ENCODE peak calls at places on chromosomes 16 and 17, in nine cellular contexts. D is testis; W is CD8-positive, alpha-beta memory T cell; I is fibroblast of villous mesenchyme; G is brain microvascular endothelial cell; J is AG04449; C is choroid plexus epithelial cell; E is transverse colon; L is upper lobe of right lung. T is an unnamed sample.

GRCh38 chr17:42266918-42267766 is 9.0 kb downstream of the STAT5B start:
- DNase-seq in I (peak; percentile 99), C (peak; percentile 96), D (no peak), L (no peak), W (peak; percentile 87), J (peak; percentile 46), E (no peak), G (peak; percentile 91), T (peak; percentile 89)

GRCh38 chr16:53404959-53405358 is 29.3 kb upstream of the RBL2 start:
- DNase-seq in D (no peak), G (no peak), L (no peak), E (no peak), I (no peak), W (no peak), J (no peak), C (peak; percentile 29), T (peak; percentile 44)

GRCh38 chr17:33949100-33949499 is 306.0 kb upstream of the CCL2 start:
- DNase-seq in L (no peak), D (no peak), W (no peak), C (no peak), J (no peak), G (no peak), E (no peak), I (no peak), T (no peak)

GRCh38 chr17:46832945-46833839 is 14.7 kb upstream of the WNT3 start:
- DNase-seq in I (no peak), E (no peak), G (peak; percentile 54), C (peak; percentile 65), J (no peak), L (no peak), D (peak; percentile 51), W (no peak), T (peak; percentile 40)

GRCh38 chr16:23914935-23915549 is 79.3 kb downstream of the PRKCB start:
- DNase-seq in J (no peak), I (no peak), D (no peak), L (no peak), C (no peak), E (no peak), W (no peak), G (no peak), T (no peak)

GRCh38 chr16:68590201-68590994 is 51.3 kb downstream of the ZFP90 start:
- DNase-seq in E (peak; percentile 66), C (peak; percentile 75), G (peak; percentile 42), I (peak; percentile 50), D (peak; percentile 81), J (no peak), W (peak; percentile 59), L (peak; percentile 88), T (peak; percentile 53)

GRCh38 chr17:78486946-78487680 is 90.1 kb downstream of the DNAH17 start:
- DNase-seq in W (no peak), G (no peak), C (no peak), L (no peak), D (no peak), I (no peak), E (no peak), J (no peak), T (no peak)

GRCh38 chr16:49281843-49282642 is 405 bp upstream of the CBLN1 start:
- DNase-seq in L (peak; percentile 94), C (peak; percentile 19), G (peak; percentile 2), E (peak; percentile 91), I (peak; percentile 11), D (peak; percentile 92), J (no peak), W (no peak), T (peak; percentile 49)

GRCh38 chr16:67372664-67373063 is 20.6 kb downstream of the TPPP3 start:
- DNase-seq in G (no peak), E (no peak), L (no peak), W (no peak), I (peak; percentile 41), J (no peak), C (peak; percentile 62), D (no peak), T (peak; percentile 66)

GRCh38 chr16:78809535-78809934 is 710.1 kb downstream of the WWOX start:
- DNase-seq in C (no peak), D (no peak), G (no peak), W (no peak), E (no peak), I (no peak), L (no peak), J (no peak), T (no peak)

GRCh38 chr17:56320443-56320842 is 167.2 kb downstream of the ANKFN1 start:
- DNase-seq in D (no peak), W (no peak), E (no peak), G (no peak), J (no peak), I (no peak), C (no peak), L (no peak), T (no peak)

GRCh38 chr16:21158208-21159110 is at the start of gene LDAF1:
- DNase-seq in I (peak; percentile 78), L (peak; percentile 94), W (peak; percentile 79), E (peak; percentile 91), G (peak; percentile 48), D (peak; percentile 91), C (peak; percentile 74), J (no peak), T (peak; percentile 94)

DNA sequence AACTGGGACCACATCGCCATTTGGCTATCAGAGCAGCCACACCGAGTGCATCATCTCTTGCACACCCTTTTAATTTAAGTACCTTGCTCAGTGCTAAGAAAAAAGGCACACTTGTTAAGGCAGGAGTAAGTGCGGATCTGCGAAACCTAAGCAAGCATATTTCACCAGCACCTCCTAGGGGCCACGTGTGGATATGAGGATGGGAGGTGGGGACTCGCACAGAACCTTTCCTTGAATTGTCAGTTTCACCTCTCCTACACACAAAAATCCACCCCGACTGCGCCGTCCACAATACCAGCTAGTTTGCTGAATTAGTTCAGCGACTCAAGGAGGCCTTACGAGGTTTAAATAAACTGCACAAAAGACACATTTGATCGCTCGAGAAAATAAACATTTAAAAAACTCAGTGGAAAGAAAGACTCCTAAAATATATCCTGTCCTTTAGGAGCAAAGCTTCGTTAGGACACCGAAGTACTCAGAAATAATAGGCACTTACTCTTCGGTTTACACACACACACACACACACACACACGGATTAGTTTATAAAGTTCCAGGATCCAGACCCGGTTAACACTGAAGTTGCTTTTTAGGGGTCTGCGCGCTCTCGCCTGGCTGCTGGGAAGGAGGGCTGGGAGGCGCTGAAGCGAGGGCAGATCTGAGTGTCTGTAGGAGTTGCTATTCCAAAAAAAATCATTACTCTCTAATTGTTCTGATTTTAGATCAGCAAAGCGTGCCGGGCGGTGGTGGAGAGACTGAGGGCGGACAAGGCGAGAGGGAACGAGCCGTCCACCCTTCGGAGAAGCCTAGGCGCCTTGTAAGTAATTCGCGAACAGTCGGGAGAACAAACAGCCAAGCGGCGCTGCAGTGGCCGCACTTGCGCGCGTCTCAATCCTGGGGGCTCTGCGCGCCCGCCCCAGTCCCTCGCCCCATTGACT is 1.0 kb upstream of the KCNJ2 start:
- DNase-seq in L (peak; percentile 80), I (peak; percentile 65), D (peak; percentile 72), J (peak; percentile 12), C (peak; percentile 92), W (no peak), G (peak; percentile 48), E (peak; percentile 80), T (peak; percentile 60)
- H3K4me3 ChIP-seq in L (peak overlapping the region; percentile 69), I (peak overlapping the region; percentile 71), D (peak overlapping the region; percentile 61), J (peak overlapping the region; percentile 53), C (peak overlapping the region; percentile 67), W (no peak overlapping the region), G (peak overlapping the region; percentile 61), E (peak overlapping the region; percentile 50), T (peak overlapping the region; percentile 87)

GRCh38 chr17:50440838-50441829 is 15.1 kb downstream of the ACSF2 start:
- DNase-seq in C (no peak), J (no peak), L (no peak), D (no peak), W (no peak), G (no peak), E (no peak), I (no peak), T (no peak)
- H3K4me3 ChIP-seq in C (no peak overlapping the region), J (no peak overlapping the region), L (no peak overlapping the region), D (no peak overlapping the region), W (no peak overlapping the region), G (no peak overlapping the region), E (no peak overlapping the region), I (no peak overlapping the region), T (no peak overlapping the region)

GRCh38 chr16:30340621-30341020 is 14.5 kb downstream of the CD2BP2 start:
- DNase-seq in I (no peak), J (no peak), G (no peak), L (no peak), W (no peak), C (no peak), E (no peak), D (no peak), T (no peak)

GRCh38 chr16:30346286-30346685 is 8.8 kb downstream of the CD2BP2 start:
- DNase-seq in I (no peak), E (no peak), J (no peak), C (no peak), L (no peak), G (no peak), W (no peak), D (no peak), T (no peak)

GRCh38 chr16:30348113-30348512 is 7.0 kb downstream of the CD2BP2 start:
- DNase-seq in J (no peak), E (no peak), W (no peak), D (no peak), C (no peak), L (no peak), I (no peak), G (no peak), T (no peak)

DNA sequence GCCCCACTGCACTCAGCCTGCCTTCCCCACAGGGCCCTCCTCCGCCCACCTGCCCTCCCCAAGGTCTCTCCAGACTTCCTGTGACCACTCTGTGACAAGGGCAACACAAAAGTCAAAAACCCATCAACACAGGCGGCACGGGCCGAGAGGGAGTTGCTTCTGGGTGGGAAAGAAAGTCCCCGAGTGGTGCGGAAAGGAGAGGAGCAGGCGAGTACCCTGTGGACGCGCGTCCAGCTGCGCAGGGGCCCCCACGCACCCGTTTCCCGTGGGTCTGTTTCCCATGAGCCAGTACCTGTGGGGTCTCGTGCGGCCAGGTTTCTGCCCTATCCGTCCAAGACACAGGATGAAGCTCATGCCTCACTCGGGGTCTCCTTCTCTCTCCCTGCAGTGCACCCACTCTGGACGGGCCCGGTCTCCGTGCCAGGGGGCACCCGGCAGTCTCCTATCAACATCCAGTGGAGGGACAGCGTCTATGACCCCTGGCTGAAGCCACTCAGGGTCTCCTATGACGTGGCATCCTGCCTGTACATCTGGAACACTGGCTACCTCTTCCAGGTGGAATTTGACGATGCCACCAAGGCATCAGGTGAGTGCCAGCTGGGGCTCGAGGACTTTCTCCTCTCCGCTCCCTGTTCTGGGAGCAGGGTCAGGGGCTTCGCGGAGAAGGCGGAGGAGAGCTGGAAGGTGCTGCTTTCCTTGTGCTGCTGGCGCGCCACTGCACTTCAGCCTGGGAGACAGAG is 12.2 kb downstream of the CD2BP2 start:
- DNase-seq in L (peak; percentile 57), J (no peak), D (no peak), E (no peak), W (no peak), G (no peak), C (no peak), I (no peak), T (no peak)
- H3K4me3 ChIP-seq in L (no peak overlapping the region), J (no peak overlapping the region), D (no peak overlapping the region), E (no peak overlapping the region), W (no peak overlapping the region), G (no peak overlapping the region), C (no peak overlapping the region), I (no peak overlapping the region), T (no peak overlapping the region)

DNA sequence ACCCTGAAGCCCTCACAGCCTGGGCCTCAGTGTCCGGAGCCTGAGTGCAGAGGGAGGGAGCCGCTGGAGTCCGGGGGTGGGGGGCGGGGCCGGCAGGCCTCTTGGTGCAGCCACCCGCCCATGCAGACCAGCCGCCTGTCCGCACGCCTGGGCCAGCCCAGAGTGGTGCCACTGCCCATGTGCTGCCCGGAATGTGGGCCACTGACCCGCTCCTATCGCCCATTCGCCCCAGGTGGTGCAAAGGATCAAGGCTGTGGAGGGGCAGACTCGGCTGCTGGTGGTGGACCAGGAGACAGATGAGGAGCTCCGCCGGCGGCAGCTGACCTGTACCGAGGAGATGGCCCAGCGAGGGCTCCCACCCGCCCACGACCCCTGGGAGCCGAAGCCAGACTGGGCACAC is 2.6 kb downstream of the NHERF2 start:
- DNase-seq in D (no peak), W (no peak), C (no peak), J (no peak), E (no peak), G (no peak), I (no peak), L (no peak), T (no peak)
- H3K4me3 ChIP-seq in D (no peak overlapping the region), W (no peak overlapping the region), C (no peak overlapping the region), J (no peak overlapping the region), E (no peak overlapping the region), G (no peak overlapping the region), I (no peak overlapping the region), L (peak overlapping the region; percentile 72), T (no peak overlapping the region)

T was measured in adipocyte.